ENCODE peak calls at places on chromosomes 12 and 14, in six cellular contexts. S is tibial nerve, E is uterus, K is right lobe of liver, T is HepG2, V is Peyer's patch. H is an unnamed sample.

GRCh38 chr14:22602853-22603252 is 4.8 kb downstream of the ABHD4 start:
- DNase-seq in T (no peak), V (no peak), K (no peak), E (no peak), S (no peak), H (no peak)

GRCh38 chr12:3761116-3761770 is 8.3 kb upstream of the CRACR2A start:
- DNase-seq in E (no peak), S (no peak), V (no peak), T (no peak), K (no peak), H (no peak)

GRCh38 chr14:91780452-91780851 is 48.6 kb upstream of the CATSPERB start:
- DNase-seq in K (no peak), V (no peak), S (no peak), T (peak; percentile 45), E (no peak), H (no peak)

GRCh38 chr14:85528882-85529585 is 910 bp upstream of the FLRT2 start:
- DNase-seq in S (no peak), T (no peak), E (no peak), K (no peak), V (no peak), H (peak; percentile 22)

GRCh38 chr12:124506145-124506831 is 61.1 kb downstream of the NCOR2 start:
- DNase-seq in T (no peak), V (peak; percentile 68), S (peak; percentile 84), K (peak; percentile 84), E (peak; percentile 87), H (peak; percentile 93)

GRCh38 chr14:71374989-71375388 is 467.7 kb downstream of the PCNX1 start:
- DNase-seq in E (no peak), T (no peak), S (no peak), V (no peak), K (no peak), H (no peak)

GRCh38 chr14:32494566-32495434 is 165.7 kb downstream of the AKAP6 start:
- DNase-seq in K (no peak), S (no peak), T (no peak), V (no peak), E (no peak), H (no peak)

GRCh38 chr14:88791629-88792571 is 853 bp downstream of the EML5 start:
- DNase-seq in V (peak; percentile 55), S (no peak), T (no peak), E (peak; percentile 17), K (peak; percentile 25), H (peak; percentile 30)

GRCh38 chr14:67166450-67166853 is 22.8 kb upstream of the GARIN2 start:
- DNase-seq in K (no peak), E (peak; percentile 24), V (no peak), S (peak; percentile 61), T (no peak), H (peak; percentile 76)

GRCh38 chr14:74333909-74334308 is 14.4 kb upstream of the VRTN start:
- DNase-seq in T (no peak), V (no peak), K (no peak), E (no peak), S (no peak), H (no peak)

GRCh38 chr12:49331360-49332222 is 5.4 kb downstream of the C1QL4 start:
- DNase-seq in V (peak; percentile 71), K (peak; percentile 70), E (peak; percentile 39), T (peak; percentile 53), S (peak; percentile 62), H (peak; percentile 75)

GRCh38 chr12:24845615-24846014 is 103.3 kb downstream of the BCAT1 start:
- DNase-seq in S (no peak), T (no peak), E (no peak), K (no peak), V (no peak), H (no peak)

GRCh38 chr12:2332947-2333346 is 280.2 kb downstream of the CACNA1C start:
- DNase-seq in T (no peak), V (no peak), E (no peak), K (no peak), S (no peak), H (peak; percentile 63)

GRCh38 chr14:20460458-20461229 is 590 bp downstream of the PIP4P1 start:
- DNase-seq in S (no peak), T (no peak), E (peak; percentile 31), K (no peak), V (peak; percentile 81), H (peak; percentile 34)

GRCh38 chr12:14367097-14367661 is 1.7 kb downstream of the ATF7IP start:
- DNase-seq in V (no peak), T (peak; percentile 29), K (no peak), E (no peak), S (no peak), H (no peak)
- TF ChIP-seq POLR2A in V (no peak), T (no peak), K (no peak), E (no peak), S (no peak), H (no peak)

GRCh38 chr14:55867726-55868125 is 250.5 kb upstream of the PELI2 start:
- DNase-seq in T (no peak), E (no peak), S (no peak), V (no peak), K (no peak), H (no peak)

GRCh38 chr14:55869397-55870049 is 248.7 kb upstream of the PELI2 start:
- DNase-seq in T (no peak), S (no peak), E (no peak), K (no peak), V (no peak), H (no peak)

DNA sequence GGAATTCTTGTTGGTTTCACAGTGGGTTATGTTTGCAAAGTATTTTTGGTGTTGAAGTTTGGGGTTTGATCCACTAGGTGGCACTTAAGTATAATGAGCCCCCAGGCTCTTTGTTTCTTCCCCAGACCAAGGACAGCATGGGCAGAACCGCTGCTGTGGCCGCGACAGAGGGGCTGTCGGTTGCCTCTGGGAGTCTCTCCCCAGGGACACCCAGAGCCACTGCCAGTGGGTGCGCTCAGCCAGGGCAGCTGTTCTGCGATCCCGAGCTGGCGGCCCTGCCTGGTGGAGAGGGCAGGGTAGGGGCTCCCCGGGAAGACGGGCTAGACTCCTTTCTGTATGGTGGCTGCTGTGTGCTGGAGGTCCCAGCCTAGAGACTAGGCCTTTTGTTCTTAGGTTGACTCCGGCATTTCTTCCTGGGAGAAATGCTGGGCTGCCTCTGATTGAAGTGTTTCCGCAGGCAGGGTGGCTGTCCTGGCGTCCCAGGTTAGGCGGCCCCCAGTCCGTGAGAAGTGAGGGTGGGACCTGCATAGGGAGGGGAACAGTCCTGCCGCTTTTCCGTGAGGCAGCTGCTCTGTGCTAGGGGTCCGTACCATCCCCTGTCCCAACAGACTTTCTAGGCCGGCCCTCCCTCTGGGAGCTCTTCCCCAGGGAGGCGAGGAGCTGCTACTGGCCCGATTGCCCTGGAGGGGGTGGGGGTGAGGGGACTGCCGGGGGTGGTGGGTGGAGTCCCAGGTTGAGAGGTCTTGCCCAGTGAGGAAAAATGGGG is 253.1 kb upstream of the PELI2 start:
- DNase-seq in T (no peak), K (no peak), V (no peak), S (no peak), E (no peak), H (no peak)
- TF ChIP-seq CTCF in T (peak; percentile 41), K (peak; percentile 9), V (no peak), S (no peak), E (no peak), H (no peak)

DNA sequence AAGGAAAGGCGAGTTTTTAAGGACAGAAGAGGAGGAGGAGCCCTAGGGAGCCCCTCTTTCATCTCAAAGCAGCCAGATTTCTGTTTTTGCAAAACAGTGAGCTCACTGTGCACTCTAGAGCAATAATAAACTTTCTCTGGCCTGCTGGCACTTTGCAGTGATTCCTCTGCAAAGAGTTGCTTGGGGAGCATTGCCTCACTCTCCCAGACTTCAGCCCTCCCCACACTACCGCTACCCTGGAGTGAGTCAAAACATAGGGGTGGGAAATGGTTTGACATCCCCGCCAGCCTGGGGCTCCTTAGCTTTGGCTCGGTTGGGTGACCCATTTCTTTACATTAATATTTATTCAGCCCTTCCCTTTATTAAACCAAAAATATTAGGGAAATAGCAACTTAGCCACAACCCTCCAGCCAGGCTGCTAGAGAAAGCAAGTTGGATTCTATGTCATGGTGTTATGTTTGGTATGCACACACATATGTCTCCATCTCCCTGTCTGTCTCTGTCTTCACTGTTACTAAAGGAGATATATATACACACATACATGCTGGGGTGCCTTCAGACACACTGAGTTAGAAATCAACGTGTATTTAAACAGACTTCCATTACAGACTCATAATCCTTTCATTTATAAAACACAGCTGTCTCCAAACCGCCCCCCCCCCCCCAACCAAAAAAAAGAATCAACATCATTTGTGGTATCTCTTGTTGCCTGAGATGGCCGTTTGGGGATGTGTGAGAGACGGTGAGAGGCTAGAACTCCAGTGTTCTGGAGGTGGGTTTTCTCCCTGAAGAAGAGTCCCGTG is 3.4 kb upstream of the IRF2BPL start:
- DNase-seq in V (no peak), E (peak; percentile 81), T (no peak), K (no peak), S (no peak), H (peak; percentile 70)
- TF ChIP-seq POLR2A in V (no peak), E (no peak), T (no peak), K (no peak), S (no peak), H (no peak)

DNA sequence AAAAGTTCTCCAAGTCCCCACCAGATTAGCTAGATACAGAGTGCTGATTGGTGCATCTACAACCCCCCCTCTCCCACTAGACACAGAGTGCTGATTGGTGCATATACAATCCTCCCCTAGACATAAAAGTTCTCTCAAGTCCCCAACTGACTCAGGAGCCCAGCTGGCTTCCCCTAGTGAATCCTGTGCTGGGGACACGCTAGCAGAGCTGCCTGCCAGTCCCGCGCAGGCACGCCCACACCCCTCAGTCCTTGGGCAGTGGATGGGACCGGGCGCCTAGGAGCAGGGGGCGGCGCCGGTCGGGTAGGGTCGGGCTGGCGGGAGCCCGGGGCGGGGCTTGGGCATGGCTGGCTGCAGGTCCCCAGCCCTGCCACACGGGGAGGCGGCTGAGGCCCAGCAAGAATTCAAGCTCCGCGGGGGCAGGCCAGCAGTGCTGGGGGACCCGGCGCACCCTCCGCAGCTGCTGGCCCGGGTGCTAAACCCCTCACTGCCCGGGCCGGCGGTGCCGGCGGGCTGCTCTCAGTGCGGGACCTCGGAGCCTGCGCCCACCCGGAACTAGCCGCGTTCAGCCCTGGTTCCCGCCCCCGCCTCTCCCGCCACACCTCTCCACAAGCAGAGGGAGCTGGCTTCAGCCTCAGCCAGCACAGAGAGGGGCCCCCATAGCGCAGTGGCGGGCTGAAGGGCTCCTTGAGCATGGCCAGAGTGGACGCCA is 64.3 kb upstream of the DDHD1 start:
- DNase-seq in S (peak; percentile 40), T (peak; percentile 70), K (peak; percentile 86), E (peak; percentile 27), V (peak; percentile 82), H (peak; percentile 86)
- TF ChIP-seq CTCF in S (peak; percentile 87), T (peak; percentile 58), K (peak; percentile 64), E (peak; percentile 52), V (peak; percentile 53), H (peak; percentile 74)

DNA sequence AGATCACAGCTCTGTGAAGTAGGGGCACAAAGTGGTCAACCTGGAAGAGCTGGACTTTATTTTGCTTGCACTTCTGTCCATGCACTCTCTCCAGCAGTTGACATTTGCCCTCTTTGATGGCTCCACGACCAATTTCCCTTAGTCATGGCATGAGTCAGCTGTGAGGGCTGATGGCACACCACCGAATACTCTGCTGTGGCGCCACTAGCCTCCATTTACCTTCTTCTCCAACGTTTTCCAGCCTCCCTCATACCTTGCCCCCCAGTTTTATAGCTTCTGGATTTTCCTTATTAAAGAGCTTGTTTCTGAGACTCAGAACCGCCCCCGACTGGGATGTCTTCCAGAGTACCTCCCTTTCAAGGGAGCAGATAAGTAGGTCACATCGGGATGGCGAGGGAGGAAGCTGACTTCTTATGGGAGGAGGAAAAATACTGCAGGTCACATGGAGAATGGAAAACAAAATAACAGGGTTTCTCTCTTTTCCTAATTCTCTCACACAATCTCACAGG is 17.6 kb downstream of the NINJ2 start:
- DNase-seq in V (no peak), S (peak; percentile 53), E (peak; percentile 80), K (no peak), T (peak; percentile 79), H (peak; percentile 75)
- TF ChIP-seq POLR2A in V (no peak), S (no peak), E (no peak), K (no peak), T (no peak), H (peak; percentile 20)

GRCh38 chr12:65106948-65107347 is 14.2 kb downstream of the WIF1 start:
- DNase-seq in K (no peak), E (no peak), T (no peak), S (no peak), V (no peak), H (no peak)
- TF ChIP-seq CTCF in K (peak; percentile 38), E (no peak), T (peak; percentile 20), S (no peak), V (peak; percentile 29), H (no peak)

H was measured in adrenal gland.